ENCODE peak calls at places on chromosome 5, in six cellular contexts. J is RWPE1; G is kidney; S is PC-3; N is heart left ventricle; W is CD8-positive, alpha-beta memory T cell. B is an unnamed sample.
A peak's percentile ranks its signal among the peaks of the same experiment; 100 is the strongest.

GRCh38 chr5:112154940-112155686 is 264.0 kb downstream of the EPB41L4A start:
- DNase-seq in J (no peak), W (no peak), N (no peak), S (peak; percentile 48), G (no peak), B (no peak)

GRCh38 chr5:87340716-87341115 is 72.0 kb downstream of the CCNH start:
- DNase-seq in G (no peak), W (peak; percentile 65), S (no peak), J (no peak), N (no peak), B (no peak)

GRCh38 chr5:10590226-10591047 is 26.6 kb downstream of the ANKRD33B start:
- DNase-seq in J (peak; percentile 84), N (no peak), W (no peak), S (peak; percentile 93), G (no peak), B (peak; percentile 45)

GRCh38 chr5:80591352-80591751 is 21.3 kb upstream of the ANKRD34B start:
- DNase-seq in J (no peak), N (no peak), W (no peak), G (peak; percentile 76), S (no peak), B (no peak)

GRCh38 chr5:30355675-30356074 is 837.8 kb upstream of the CDH6 start:
- DNase-seq in W (no peak), N (no peak), S (peak; percentile 90), J (no peak), G (no peak), B (no peak)

GRCh38 chr5:45796959-45797553 is 100.9 kb upstream of the HCN1 start:
- DNase-seq in S (peak; percentile 9), N (no peak), W (no peak), J (no peak), G (no peak), B (no peak)

GRCh38 chr5:139246394-139246793 is 47.1 kb upstream of the MATR3 start:
- DNase-seq in S (peak; percentile 31), W (no peak), G (no peak), J (peak; percentile 63), N (no peak), B (peak; percentile 23)

GRCh38 chr5:50684721-50685120 is 18.3 kb downstream of the PARP8 start:
- DNase-seq in J (no peak), S (no peak), N (no peak), G (no peak), W (no peak), B (no peak)

GRCh38 chr5:60382761-60383160 is 317.2 kb downstream of the DEPDC1B start:
- DNase-seq in J (peak; percentile 53), W (no peak), N (no peak), G (no peak), S (peak; percentile 34), B (no peak)

GRCh38 chr5:2695200-2695891 is 56.1 kb downstream of the IRX2 start:
- DNase-seq in G (no peak), N (no peak), J (peak; percentile 66), W (no peak), S (peak; percentile 56), B (no peak)

GRCh38 chr5:73174100-73174815 is 1.3 kb downstream of the TMEM174 start:
- DNase-seq in W (no peak), S (no peak), J (no peak), G (no peak), N (no peak), B (no peak)

GRCh38 chr5:10581867-10582511 is 18.1 kb downstream of the ANKRD33B start:
- DNase-seq in N (no peak), W (no peak), J (no peak), S (no peak), G (no peak), B (no peak)

GRCh38 chr5:54251981-54252380 is 58.4 kb downstream of the ARL15 start:
- DNase-seq in S (no peak), J (peak; percentile 37), W (no peak), G (no peak), N (no peak), B (no peak)

GRCh38 chr5:74641014-74641777 is 668 bp upstream of the ENC1 start:
- DNase-seq in G (peak; percentile 89), S (peak; percentile 89), N (peak; percentile 87), W (peak; percentile 21), J (peak; percentile 70), B (no peak)

GRCh38 chr5:169429044-169429443 is 128.1 kb upstream of the SLIT3 start:
- DNase-seq in W (no peak), N (peak; percentile 39), G (no peak), S (no peak), J (no peak), B (no peak)

GRCh38 chr5:78592735-78593386 is 55.7 kb downstream of the LHFPL2 start:
- DNase-seq in G (no peak), S (no peak), W (no peak), N (no peak), J (no peak), B (no peak)

GRCh38 chr5:124812771-124813358 is 66.4 kb upstream of the ZNF608 start:
- DNase-seq in S (peak; percentile 44), J (no peak), W (no peak), G (no peak), N (no peak), B (no peak)

GRCh38 chr5:113607361-113607760 is 93.9 kb downstream of the YTHDC2 start:
- DNase-seq in S (no peak), N (no peak), J (no peak), W (no peak), G (no peak), B (no peak)

DNA sequence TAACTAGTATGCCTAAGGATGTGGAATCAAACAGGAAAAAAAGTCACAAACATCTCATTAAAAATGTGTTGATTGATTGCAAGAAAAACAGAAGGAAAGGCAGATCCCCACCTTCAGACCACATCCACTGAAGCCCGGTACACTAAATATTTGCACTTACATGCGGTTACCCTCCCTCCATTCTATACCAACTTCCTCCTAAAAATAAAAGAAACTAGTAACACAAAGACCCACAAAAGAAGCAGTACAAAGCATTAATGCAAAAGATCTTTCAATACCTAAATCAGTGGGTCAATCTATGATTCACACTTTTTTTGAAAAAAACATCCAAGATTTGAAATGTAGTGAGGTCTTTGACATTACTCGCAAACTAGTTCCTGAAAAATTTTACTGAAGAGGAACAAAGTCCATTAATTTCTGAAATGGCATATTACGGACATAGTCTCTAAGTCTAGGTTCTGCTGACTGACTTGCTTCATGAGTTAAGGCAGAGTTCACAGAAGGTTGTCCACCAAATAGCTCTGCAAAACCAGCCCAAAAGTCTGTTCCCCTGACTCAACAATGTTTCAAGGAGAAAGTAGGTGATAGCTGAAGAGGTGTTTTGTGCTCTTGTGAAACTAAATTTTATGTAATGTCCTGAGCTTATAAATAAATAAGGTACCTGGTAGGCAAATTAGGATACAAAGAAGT is 100.7 kb downstream of the PAM start:
- DNase-seq in W (peak; percentile 13), S (no peak), N (no peak), G (no peak), J (no peak), B (no peak)
- H3K27ac ChIP-seq in W (no peak overlapping the region), S (peak overlapping the region; percentile 77), N (no peak overlapping the region), G (no peak overlapping the region), J (no peak overlapping the region), B (no peak overlapping the region)

GRCh38 chr5:57434683-57435082 is 47.9 kb downstream of the ACTBL2 start:
- DNase-seq in J (no peak), S (no peak), N (no peak), W (no peak), G (no peak), B (no peak)

GRCh38 chr5:57432876-57433275 is 49.7 kb downstream of the ACTBL2 start:
- DNase-seq in J (peak; percentile 32), W (no peak), N (no peak), S (peak; percentile 39), G (no peak), B (no peak)

GRCh38 chr5:57434227-57434640 is 48.4 kb downstream of the ACTBL2 start:
- DNase-seq in G (no peak), J (no peak), N (peak; percentile 63), W (no peak), S (peak; percentile 63), B (no peak)

GRCh38 chr5:57431816-57432215 is 50.8 kb downstream of the ACTBL2 start:
- DNase-seq in G (no peak), S (peak; percentile 49), N (no peak), W (no peak), J (no peak), B (no peak)

GRCh38 chr5:57429513-57430120 is 53.0 kb downstream of the ACTBL2 start:
- DNase-seq in J (no peak), G (no peak), N (no peak), W (no peak), S (no peak), B (no peak)
- H3K27ac ChIP-seq in J (no peak overlapping the region), G (no peak overlapping the region), N (no peak overlapping the region), W (no peak overlapping the region), S (no peak overlapping the region), B (no peak overlapping the region)

GRCh38 chr5:172806897-172807672 is 27.0 kb upstream of the ERGIC1 start:
- DNase-seq in N (peak; percentile 89), W (peak; percentile 80), S (peak; percentile 75), G (peak; percentile 97), J (peak; percentile 95), B (no peak)

GRCh38 chr5:172807766-172808311 is 26.2 kb upstream of the ERGIC1 start:
- DNase-seq in G (no peak), J (no peak), S (no peak), N (no peak), W (no peak), B (no peak)

GRCh38 chr5:172805736-172806255 is 28.3 kb upstream of the ERGIC1 start:
- DNase-seq in W (no peak), J (no peak), S (no peak), G (no peak), N (no peak), B (no peak)

GRCh38 chr5:172802585-172803176 is 31.4 kb upstream of the ERGIC1 start:
- DNase-seq in J (no peak), N (no peak), G (no peak), W (no peak), S (peak; percentile 69), B (no peak)

GRCh38 chr5:172805018-172805683 is 28.9 kb upstream of the ERGIC1 start:
- DNase-seq in J (no peak), G (no peak), W (no peak), S (no peak), N (no peak), B (no peak)
- H3K27ac ChIP-seq in J (no peak overlapping the region), G (no peak overlapping the region), W (no peak overlapping the region), S (no peak overlapping the region), N (no peak overlapping the region), B (no peak overlapping the region)

GRCh38 chr5:98638701-98639100 is 134.8 kb upstream of the RGMB start:
- DNase-seq in G (peak; percentile 48), J (no peak), S (peak; percentile 18), W (no peak), N (no peak), B (no peak)
- H3K27ac ChIP-seq in G (no peak overlapping the region), J (no peak overlapping the region), S (no peak overlapping the region), W (no peak overlapping the region), N (no peak overlapping the region), B (no peak overlapping the region)